ENCODE peak calls at places on chromosomes 1 and 21, in five cellular contexts. One of them, this sample, is unnamed.
A peak's percentile ranks its signal among the peaks of the same experiment; 100 is the strongest.

GRCh38 chr1:54045487-54045886 is 7.5 kb downstream of the TMEM59 start:
- DNase-seq in IMR-90: no peak
- DNase-seq in H9: no peak
- DNase-seq in neuronal stem cell: no peak
- DNase-seq in H1: no peak
- DNase-seq in this sample: no peak

GRCh38 chr1:55347786-55348185 is 132.6 kb upstream of the USP24 start:
- DNase-seq in IMR-90: peak; percentile 16
- DNase-seq in H9: no peak
- DNase-seq in neuronal stem cell: no peak
- DNase-seq in H1: no peak
- DNase-seq in this sample: peak; percentile 17

GRCh38 chr1:84078108-84078823 is 65.8 kb upstream of the PRKACB start:
- DNase-seq in IMR-90: peak; percentile 36
- DNase-seq in H9: no peak
- DNase-seq in neuronal stem cell: no peak
- DNase-seq in H1: peak; percentile 79
- DNase-seq in this sample: peak; percentile 51

GRCh38 chr1:201946224-201946908 is at the start of gene LMOD1:
- DNase-seq in IMR-90: peak; percentile 98
- DNase-seq in H9: peak; percentile 95
- DNase-seq in neuronal stem cell: peak; percentile 86
- DNase-seq in H1: peak; percentile 84
- DNase-seq in this sample: peak; percentile 96

GRCh38 chr1:84971957-84972356 is 25.0 kb downstream of the MCOLN2 start:
- DNase-seq in IMR-90: no peak
- DNase-seq in H9: no peak
- DNase-seq in neuronal stem cell: no peak
- DNase-seq in H1: no peak
- DNase-seq in this sample: no peak

GRCh38 chr21:28069446-28069845 is 923.2 kb downstream of the LTN1 start:
- DNase-seq in IMR-90: peak; percentile 83
- DNase-seq in H9: peak; percentile 26
- DNase-seq in neuronal stem cell: no peak
- DNase-seq in H1: no peak
- DNase-seq in this sample: peak; percentile 31

GRCh38 chr1:87274851-87275250 is 53.8 kb upstream of the LMO4 start:
- DNase-seq in IMR-90: no peak
- DNase-seq in H9: no peak
- DNase-seq in neuronal stem cell: no peak
- DNase-seq in H1: no peak
- DNase-seq in this sample: no peak

GRCh38 chr21:25578070-25578961 is 29.0 kb downstream of the MRPL39 start:
- DNase-seq in IMR-90: peak; percentile 36
- DNase-seq in H9: no peak
- DNase-seq in neuronal stem cell: no peak
- DNase-seq in H1: no peak
- DNase-seq in this sample: no peak

GRCh38 chr21:41658321-41658720 is 108.5 kb downstream of the RIPK4 start:
- DNase-seq in IMR-90: no peak
- DNase-seq in H9: no peak
- DNase-seq in neuronal stem cell: no peak
- DNase-seq in H1: no peak
- DNase-seq in this sample: no peak

GRCh38 chr1:18271336-18271735 is 163.7 kb downstream of the IGSF21 start:
- DNase-seq in IMR-90: no peak
- DNase-seq in H9: no peak
- DNase-seq in neuronal stem cell: no peak
- DNase-seq in H1: no peak
- DNase-seq in this sample: no peak

GRCh38 chr21:45130324-45130774 is 56.0 kb downstream of the ADARB1 start:
- DNase-seq in IMR-90: peak; percentile 84
- DNase-seq in H9: no peak
- DNase-seq in neuronal stem cell: no peak
- DNase-seq in H1: no peak
- DNase-seq in this sample: peak; percentile 85

GRCh38 chr1:7432102-7432895 is 338.8 kb upstream of the VAMP3 start:
- DNase-seq in IMR-90: no peak
- DNase-seq in H9: no peak
- DNase-seq in neuronal stem cell: no peak
- DNase-seq in H1: no peak
- DNase-seq in this sample: no peak

GRCh38 chr1:56360021-56360420 is 219.3 kb downstream of the PLPP3 start:
- DNase-seq in IMR-90: peak; percentile 86
- DNase-seq in H9: no peak
- DNase-seq in neuronal stem cell: no peak
- DNase-seq in H1: no peak
- DNase-seq in this sample: peak; percentile 85

GRCh38 chr1:26724118-26724517 is 28.3 kb downstream of the ARID1A start:
- DNase-seq in IMR-90: no peak
- DNase-seq in H9: no peak
- DNase-seq in neuronal stem cell: no peak
- DNase-seq in H1: no peak
- DNase-seq in this sample: no peak
- H3K9ac ChIP-seq in IMR-90: no peak overlapping the region
- H3K9ac ChIP-seq in H9: no peak overlapping the region
- H3K9ac ChIP-seq in neuronal stem cell: no peak overlapping the region
- H3K9ac ChIP-seq in H1: no peak overlapping the region
- H3K9ac ChIP-seq in this sample: peak overlapping the region; percentile 1

GRCh38 chr1:15847893-15848142 is 311 bp downstream of the SPEN start:
- DNase-seq in IMR-90: no peak
- DNase-seq in H9: no peak
- DNase-seq in neuronal stem cell: no peak
- DNase-seq in H1: no peak
- DNase-seq in this sample: no peak
- H3K14ac ChIP-seq in IMR-90: peak overlapping the region; percentile 64
- H3K14ac ChIP-seq in H9: peak overlapping the region; percentile 78
- H3K14ac ChIP-seq in neuronal stem cell: peak overlapping the region; percentile 71
- H3K14ac ChIP-seq in H1: no peak overlapping the region
- H3K14ac ChIP-seq in this sample: peak overlapping the region; percentile 35

DNA sequence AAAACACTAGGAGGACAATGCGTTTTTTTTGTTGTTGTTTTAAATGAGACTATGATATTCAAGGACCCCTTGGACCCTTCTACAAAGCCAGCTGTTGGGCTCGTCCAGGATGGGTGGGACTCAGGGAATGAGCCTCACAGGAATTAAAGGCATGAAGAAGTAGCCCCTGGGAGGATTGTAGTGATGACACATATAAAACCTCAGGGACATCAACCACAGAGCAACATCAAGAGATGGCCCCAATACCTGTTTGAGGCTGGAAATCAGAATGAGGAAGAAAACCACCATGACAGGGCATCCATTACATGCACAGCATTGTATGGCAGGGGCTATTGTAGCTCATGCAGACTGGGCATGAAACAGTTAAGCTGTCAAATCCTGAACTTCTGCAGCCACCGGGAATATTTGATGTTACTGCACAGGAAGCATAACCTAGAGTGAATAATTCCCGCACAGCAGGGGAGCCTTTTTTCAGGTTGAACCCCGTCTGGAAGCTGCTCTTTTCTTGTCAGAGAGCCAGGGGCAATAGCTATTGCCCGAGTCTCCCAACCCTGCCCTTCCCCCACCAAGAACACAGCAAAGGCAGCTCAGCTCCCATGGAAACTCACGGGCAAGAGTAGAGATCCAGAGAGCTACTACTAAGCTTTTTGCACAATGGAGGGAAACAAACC is 140.2 kb upstream of the FGGY start:
- DNase-seq in IMR-90: no peak
- DNase-seq in H9: no peak
- DNase-seq in neuronal stem cell: peak; percentile 17
- DNase-seq in H1: no peak
- DNase-seq in this sample: peak; percentile 32
- H4K8ac ChIP-seq in IMR-90: no peak overlapping the region
- H4K8ac ChIP-seq in H9: no peak overlapping the region
- H4K8ac ChIP-seq in neuronal stem cell: no peak overlapping the region
- H4K8ac ChIP-seq in H1: no peak overlapping the region
- H4K8ac ChIP-seq in this sample: peak overlapping the region; percentile 66

GRCh38 chr1:229023651-229024295 is 247.1 kb upstream of the RAB4A start:
- DNase-seq in IMR-90: no peak
- DNase-seq in H9: no peak
- DNase-seq in neuronal stem cell: no peak
- DNase-seq in H1: no peak
- DNase-seq in this sample: no peak

GRCh38 chr1:229022595-229023350 is 248.1 kb upstream of the RAB4A start:
- DNase-seq in IMR-90: no peak
- DNase-seq in H9: no peak
- DNase-seq in neuronal stem cell: no peak
- DNase-seq in H1: no peak
- DNase-seq in this sample: no peak

GRCh38 chr1:229025576-229025975 is 245.3 kb upstream of the RAB4A start:
- DNase-seq in IMR-90: no peak
- DNase-seq in H9: no peak
- DNase-seq in neuronal stem cell: no peak
- DNase-seq in H1: no peak
- DNase-seq in this sample: no peak

GRCh38 chr1:229027158-229027557 is 243.8 kb upstream of the RAB4A start:
- DNase-seq in IMR-90: no peak
- DNase-seq in H9: no peak
- DNase-seq in neuronal stem cell: no peak
- DNase-seq in H1: no peak
- DNase-seq in this sample: no peak

DNA sequence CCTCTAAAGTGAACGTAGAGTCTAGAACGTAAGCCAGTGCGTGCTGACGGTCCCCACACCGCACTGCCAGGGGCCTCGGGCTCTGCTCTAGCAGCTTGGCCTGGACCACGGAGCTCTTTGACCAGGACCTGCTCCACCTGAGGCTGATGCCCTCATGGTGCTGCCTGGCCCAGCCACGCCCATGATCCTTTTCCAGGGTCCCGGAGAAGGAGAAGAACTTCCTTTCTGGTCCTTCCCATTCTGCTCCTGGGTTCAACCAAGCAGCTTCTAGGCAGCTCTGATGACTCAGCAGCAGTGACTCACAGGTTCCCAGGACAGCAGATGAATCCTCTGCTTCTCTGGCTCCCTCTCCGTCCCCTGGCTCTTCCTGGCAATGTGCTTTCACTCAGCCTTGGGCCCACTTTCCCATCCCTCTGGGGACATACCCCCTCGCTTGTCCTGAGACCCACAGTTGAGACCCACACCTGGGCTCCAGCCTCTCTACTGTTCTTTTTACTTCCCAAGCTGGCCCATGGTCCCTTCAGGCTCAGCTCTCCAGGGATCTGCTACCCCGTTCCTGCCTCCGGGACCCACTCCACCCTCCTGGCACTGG is 246.3 kb upstream of the RAB4A start:
- DNase-seq in IMR-90: peak; percentile 90
- DNase-seq in H9: no peak
- DNase-seq in neuronal stem cell: no peak
- DNase-seq in H1: no peak
- DNase-seq in this sample: peak; percentile 93
- H3K9ac ChIP-seq in IMR-90: no peak overlapping the region
- H3K9ac ChIP-seq in H9: no peak overlapping the region
- H3K9ac ChIP-seq in neuronal stem cell: no peak overlapping the region
- H3K9ac ChIP-seq in H1: no peak overlapping the region
- H3K9ac ChIP-seq in this sample: peak overlapping the region; percentile 42

GRCh38 chr1:51673279-51673678 is 56.4 kb downstream of the OSBPL9 start:
- DNase-seq in IMR-90: no peak
- DNase-seq in H9: no peak
- DNase-seq in neuronal stem cell: no peak
- DNase-seq in H1: no peak
- DNase-seq in this sample: no peak

GRCh38 chr1:51667556-51667955 is 50.7 kb downstream of the OSBPL9 start:
- DNase-seq in IMR-90: no peak
- DNase-seq in H9: no peak
- DNase-seq in neuronal stem cell: no peak
- DNase-seq in H1: no peak
- DNase-seq in this sample: no peak

GRCh38 chr1:51666463-51666862 is 49.6 kb downstream of the OSBPL9 start:
- DNase-seq in IMR-90: peak; percentile 69
- DNase-seq in H9: no peak
- DNase-seq in neuronal stem cell: no peak
- DNase-seq in H1: no peak
- DNase-seq in this sample: no peak

GRCh38 chr1:51671527-51672325 is 54.8 kb downstream of the OSBPL9 start:
- DNase-seq in IMR-90: peak; percentile 96
- DNase-seq in H9: no peak
- DNase-seq in neuronal stem cell: no peak
- DNase-seq in H1: no peak
- DNase-seq in this sample: peak; percentile 60

GRCh38 chr1:51669191-51669590 is 52.3 kb downstream of the OSBPL9 start:
- DNase-seq in IMR-90: no peak
- DNase-seq in H9: no peak
- DNase-seq in neuronal stem cell: no peak
- DNase-seq in H1: no peak
- DNase-seq in this sample: no peak
- H3K14ac ChIP-seq in IMR-90: peak overlapping the region; percentile 72
- H3K14ac ChIP-seq in H9: no peak overlapping the region
- H3K14ac ChIP-seq in neuronal stem cell: no peak overlapping the region
- H3K14ac ChIP-seq in H1: no peak overlapping the region
- H3K14ac ChIP-seq in this sample: no peak overlapping the region

DNA sequence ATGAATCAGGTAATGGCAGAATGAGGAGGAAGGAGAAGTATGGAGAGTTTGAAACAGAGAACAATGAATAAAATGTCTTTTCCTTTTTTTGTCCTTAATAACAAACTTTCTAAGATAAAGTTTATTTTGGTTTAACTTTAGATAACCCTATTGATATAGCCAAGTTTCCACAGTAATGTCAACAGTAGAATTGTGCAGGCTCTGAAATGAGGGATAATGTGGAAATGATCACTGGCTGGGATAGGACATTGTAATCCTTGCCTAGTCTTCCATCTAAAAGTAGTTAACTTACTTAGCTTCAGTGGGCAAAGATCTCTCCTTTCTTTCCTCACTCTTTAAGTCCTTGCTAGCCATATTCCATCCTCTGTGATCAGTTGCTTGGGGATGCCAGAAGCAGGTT is 52.8 kb downstream of the NTMT2 start:
- DNase-seq in IMR-90: no peak
- DNase-seq in H9: no peak
- DNase-seq in neuronal stem cell: no peak
- DNase-seq in H1: no peak
- DNase-seq in this sample: no peak
- H4K8ac ChIP-seq in IMR-90: no peak overlapping the region
- H4K8ac ChIP-seq in H9: no peak overlapping the region
- H4K8ac ChIP-seq in neuronal stem cell: no peak overlapping the region
- H4K8ac ChIP-seq in H1: no peak overlapping the region
- H4K8ac ChIP-seq in this sample: no peak overlapping the region